ENCODE peak calls at places on chromosomes 5 and 9, in six cellular contexts. P is mesothelial cell of epicardium, J is WTC11, Q is occipital lobe, T is astrocyte of the cerebellum, S is HTR-8/SVneo. F is an unnamed sample.

GRCh38 chr5:39049298-39049697 is 24.9 kb downstream of the RICTOR start:
- DNase-seq in S (no peak), J (no peak), Q (no peak), P (no peak), T (no peak), F (no peak)

GRCh38 chr9:87662808-87663528 is 63.0 kb upstream of the CTSL start:
- DNase-seq in P (peak), T (peak), S (peak), J (peak), Q (peak), F (peak)

GRCh38 chr9:134688661-134689319 is 47.2 kb downstream of the COL5A1 start:
- DNase-seq in Q (no peak), P (no peak), S (no peak), J (no peak), T (no peak), F (no peak)

GRCh38 chr5:176906796-176907195 is 7.7 kb upstream of the HK3 start:
- DNase-seq in P (no peak), S (no peak), Q (no peak), T (no peak), J (no peak), F (no peak)

GRCh38 chr5:65722575-65723424 is 795 bp downstream of the NLN start:
- DNase-seq in Q (peak), T (peak), P (no peak), J (peak), S (peak), F (no peak)

GRCh38 chr9:137286980-137287383 is 9.5 kb downstream of the TOR4A start:
- DNase-seq in T (no peak), P (no peak), J (peak), S (peak), Q (no peak), F (no peak)

GRCh38 chr9:15824310-15824709 is 271.5 kb downstream of the CCDC171 start:
- DNase-seq in J (peak), P (no peak), T (peak), S (no peak), Q (no peak), F (no peak)

GRCh38 chr9:69549310-69550202 is 122.6 kb downstream of the APBA1 start:
- DNase-seq in J (no peak), S (peak), T (peak), Q (no peak), P (no peak), F (no peak)

GRCh38 chr5:172641359-172642045 is 439 bp downstream of the NEURL1B start:
- DNase-seq in S (peak), Q (no peak), T (no peak), J (peak), P (no peak), F (no peak)

GRCh38 chr9:103941104-103941503 is 153.0 kb upstream of the SMC2 start:
- DNase-seq in T (no peak), P (no peak), S (no peak), J (peak), Q (no peak), F (no peak)

GRCh38 chr5:172616730-172617129 is 24.3 kb upstream of the NEURL1B start:
- DNase-seq in Q (no peak), S (no peak), J (no peak), T (no peak), P (no peak), F (no peak)

GRCh38 chr5:37554938-37555337 is 175.8 kb downstream of the WDR70 start:
- DNase-seq in T (no peak), P (no peak), Q (no peak), J (no peak), S (no peak), F (no peak)

GRCh38 chr5:173615884-173616576 is 420 bp downstream of the BOD1 start:
- DNase-seq in S (peak), Q (peak), T (peak), J (peak), P (peak), F (peak)

GRCh38 chr5:53089481-53089976 is 20.0 kb downstream of the MOCS2 start:
- DNase-seq in P (no peak), T (no peak), J (no peak), Q (no peak), S (no peak), F (no peak)

GRCh38 chr9:113395000-113395861 is 5.9 kb downstream of the ALAD start:
- DNase-seq in S (no peak), P (no peak), T (no peak), Q (no peak), J (no peak), F (no peak)

GRCh38 chr5:59536875-59537274 is 356.7 kb downstream of the PDE4D start:
- DNase-seq in J (no peak), S (no peak), T (no peak), P (no peak), Q (no peak), F (no peak)

GRCh38 chr9:94269264-94269663 is 10.2 kb downstream of the ZNF169 start:
- DNase-seq in S (no peak), T (no peak), J (no peak), Q (no peak), P (no peak), F (no peak)

GRCh38 chr9:111108946-111109345 is 70.7 kb upstream of the LPAR1 start:
- DNase-seq in T (no peak), P (no peak), Q (no peak), S (no peak), J (no peak), F (no peak)

GRCh38 chr5:132102101-132102701 is 28.6 kb downstream of the CSF2 start:
- DNase-seq in J (no peak), T (no peak), P (no peak), Q (no peak), S (no peak), F (no peak)

GRCh38 chr5:64869419-64869818 is 100.7 kb downstream of the CWC27 start:
- DNase-seq in Q (no peak), P (no peak), T (peak), S (peak), J (no peak), F (no peak)

GRCh38 chr5:370959-371810 is 49.7 kb downstream of the AHRR start:
- DNase-seq in T (no peak), S (no peak), P (no peak), Q (no peak), J (peak), F (peak)

GRCh38 chr5:145931718-145932117 is 4.7 kb upstream of the SH3RF2 start:
- DNase-seq in T (no peak), S (no peak), Q (no peak), J (no peak), P (no peak), F (no peak)

GRCh38 chr5:58902765-58903164 is 319.9 kb downstream of the RAB3C start:
- DNase-seq in T (no peak), Q (no peak), P (no peak), J (no peak), S (no peak), F (no peak)

GRCh38 chr9:83233647-83234046 is 170.7 kb upstream of the RASEF start:
- DNase-seq in Q (no peak), J (no peak), P (no peak), S (no peak), T (no peak), F (no peak)

GRCh38 chr5:40359854-40360253 is 319.9 kb upstream of the PTGER4 start:
- DNase-seq in S (no peak), J (no peak), Q (no peak), T (no peak), P (no peak), F (no peak)

GRCh38 chr5:82396871-82397514 is 118.8 kb upstream of the RPS23 start:
- DNase-seq in T (peak), Q (peak), S (peak), P (peak), J (no peak), F (no peak)

GRCh38 chr9:2771661-2772060 is 54.4 kb downstream of the KCNV2 start:
- DNase-seq in P (no peak), S (no peak), T (no peak), J (no peak), Q (no peak), F (no peak)

GRCh38 chr9:34413229-34413852 is 36.6 kb upstream of the MYORG start:
- DNase-seq in T (peak), J (peak), Q (no peak), P (peak), S (peak), F (peak)

GRCh38 chr5:131530706-131531331 is 104.2 kb downstream of the RAPGEF6 start:
- DNase-seq in Q (no peak), S (no peak), P (no peak), T (no peak), J (no peak), F (no peak)